ENCODE peak calls at places on chromosomes 6 and 20, in ten cellular contexts. B, P, K, T, W, A, X, G, J and Q are unnamed samples.

GRCh38 chr6:36599791-36600209 is 5.6 kb downstream of the SRSF3 start:
- DNase-seq in B (peak), P (no peak), K (peak), T (peak), W (peak), A (peak), X (peak), G (peak), J (no peak), Q (no peak)

GRCh38 chr6:109701774-109702173 is 10.7 kb downstream of the FIG4 start:
- DNase-seq in B (no peak), P (no peak), K (no peak), T (no peak), W (no peak), A (no peak), X (no peak), G (no peak), J (no peak), Q (no peak)

GRCh38 chr6:127971945-127972391 is 71.1 kb upstream of the THEMIS start:
- DNase-seq in B (peak), P (peak), K (no peak), T (peak), W (peak), A (peak), X (peak), G (no peak), J (no peak), Q (no peak)

GRCh38 chr6:102381203-102381602 is 987.7 kb downstream of the GRIK2 start:
- DNase-seq in B (no peak), P (peak), K (no peak), T (no peak), W (no peak), A (no peak), X (no peak), G (no peak), J (no peak), Q (no peak)

GRCh38 chr6:160667854-160668481 is 3.9 kb upstream of the LPA start:
- DNase-seq in B (no peak), P (no peak), K (peak), T (peak), W (no peak), A (peak), X (no peak), G (no peak), J (no peak), Q (peak)

GRCh38 chr20:23873370-23874015 is 6.1 kb downstream of the CST5 start:
- DNase-seq in B (no peak), P (no peak), K (no peak), T (no peak), W (no peak), A (no peak), X (no peak), G (no peak), J (no peak), Q (no peak)

GRCh38 chr20:35963878-35964277 is 4.5 kb upstream of the CNBD2 start:
- DNase-seq in B (no peak), P (no peak), K (no peak), T (no peak), W (no peak), A (no peak), X (no peak), G (no peak), J (no peak), Q (no peak)

GRCh38 chr6:141097471-141097870 is 1035.3 kb upstream of the GJE1 start:
- DNase-seq in B (no peak), P (no peak), K (no peak), T (no peak), W (no peak), A (no peak), X (no peak), G (no peak), J (no peak), Q (no peak)

GRCh38 chr6:137654365-137654981 is 160.3 kb upstream of the OLIG3 start:
- DNase-seq in B (no peak), P (no peak), K (no peak), T (no peak), W (no peak), A (no peak), X (no peak), G (no peak), J (no peak), Q (no peak)

GRCh38 chr6:129684323-129684884 is 25.6 kb downstream of the ARHGAP18 start:
- DNase-seq in B (no peak), P (no peak), K (no peak), T (no peak), W (no peak), A (no peak), X (no peak), G (no peak), J (no peak), Q (no peak)